ENCODE peak calls at places on chromosomes 7 and 10, in eight cellular contexts. L is Karpas-422; B is mammary epithelial cell; F is MM.1S; P is heart right ventricle; N is naive thymus-derived CD4-positive, alpha-beta T cell; S is RWPE2; O is cardiac muscle cell. X is an unnamed sample. For H3K4me1, the result is how much of the 10 kb centered on the place peaks cover.

GRCh38 chr7:44329081-44329480 is 3.7 kb upstream of the CAMK2B start:
- DNase-seq in L (no peak), B (no peak), F (no peak), P (no peak), N (no peak), S (no peak), O (no peak), X (no peak)

GRCh38 chr10:127907411-127908105 is 655 bp downstream of the PTPRE start:
- DNase-seq in L (no peak), B (peak), F (no peak), P (peak), N (peak), S (no peak), O (peak), X (no peak)

GRCh38 chr10:57689898-57690297 is 577.8 kb downstream of the IPMK start:
- DNase-seq in L (no peak), B (no peak), F (no peak), P (no peak), N (no peak), S (no peak), O (no peak), X (no peak)

GRCh38 chr7:111708072-111708471 is 145.8 kb upstream of the IMMP2L start:
- DNase-seq in L (no peak), B (no peak), F (no peak), P (no peak), N (no peak), S (no peak), O (no peak), X (no peak)

GRCh38 chr10:71206911-71207310 is 5.5 kb upstream of the UNC5B start:
- DNase-seq in L (no peak), B (no peak), F (no peak), P (no peak), N (no peak), S (no peak), O (no peak), X (no peak)

GRCh38 chr7:40237731-40238130 is 102.9 kb downstream of the SUGCT start:
- DNase-seq in L (no peak), B (no peak), F (no peak), P (no peak), N (no peak), S (no peak), O (no peak), X (no peak)

GRCh38 chr10:5564537-5565204 is 39.9 kb downstream of the CALML3 start:
- DNase-seq in L (no peak), B (no peak), F (no peak), P (no peak), N (peak), S (peak), O (peak), X (peak)

GRCh38 chr10:6136215-6137201 is 47.7 kb downstream of the RBM17 start:
- DNase-seq in L (no peak), B (peak), F (no peak), P (no peak), N (no peak), S (no peak), O (peak), X (no peak)

GRCh38 chr7:130887182-130888016 is 153.4 kb upstream of the KLF14 start:
- DNase-seq in L (no peak), B (peak), F (no peak), P (no peak), N (no peak), S (no peak), O (peak), X (no peak)

DNA sequence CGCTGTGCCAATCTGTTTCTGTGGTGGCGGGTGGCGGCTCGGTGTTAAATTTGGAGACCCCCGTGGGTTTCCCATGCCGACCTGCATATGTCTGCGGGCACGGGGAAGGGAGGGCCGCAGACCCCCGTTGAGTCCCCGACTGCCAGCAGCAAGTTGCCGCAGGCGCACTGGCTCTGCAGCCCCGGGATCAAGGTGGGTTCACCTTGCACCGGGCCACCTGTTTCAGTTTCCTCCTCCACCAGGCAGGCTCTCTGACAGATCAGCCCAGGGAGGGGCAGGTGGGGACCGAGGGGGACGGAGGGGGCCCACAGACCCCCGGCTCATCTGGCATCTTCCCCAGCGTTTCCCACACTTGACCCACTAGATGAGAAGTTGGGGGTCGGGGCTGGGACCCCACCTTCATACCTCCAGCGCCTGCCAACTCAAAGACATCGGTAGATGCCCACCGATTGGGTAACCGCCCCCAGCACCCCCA is 95.9 kb downstream of the CUX1 start:
- DNase-seq in L (no peak), B (no peak), F (no peak), P (no peak), N (no peak), S (no peak), O (no peak), X (no peak)
- H3K4me3 ChIP-seq in L (no peak), B (no peak), F (no peak), P (no peak), N (no peak), S (no peak), O (no peak), X (no peak)

GRCh38 chr7:115676080-115676479 is 354.5 kb downstream of the TFEC start:
- DNase-seq in L (no peak), B (peak), F (no peak), P (peak), N (no peak), S (no peak), O (peak), X (no peak)
- H3K4me1 ChIP-seq in L (under half), B (under half), F (under half), P (under half), N (under half), S (under half), O (under half), X (under half)

GRCh38 chr10:45417746-45418145 is 43.7 kb downstream of the ALOX5 start:
- DNase-seq in L (no peak), B (no peak), F (no peak), P (no peak), N (no peak), S (no peak), O (no peak), X (no peak)

GRCh38 chr10:45416603-45417002 is 42.6 kb downstream of the ALOX5 start:
- DNase-seq in L (no peak), B (no peak), F (no peak), P (no peak), N (no peak), S (no peak), O (no peak), X (no peak)

GRCh38 chr10:45419673-45420020 is 45.6 kb downstream of the ALOX5 start:
- DNase-seq in L (no peak), B (no peak), F (no peak), P (peak), N (no peak), S (no peak), O (no peak), X (no peak)

GRCh38 chr10:45418859-45419672 is 45.0 kb downstream of the ALOX5 start:
- DNase-seq in L (no peak), B (peak), F (peak), P (peak), N (peak), S (no peak), O (peak), X (no peak)

GRCh38 chr10:45418417-45418858 is 44.4 kb downstream of the ALOX5 start:
- DNase-seq in L (no peak), B (no peak), F (no peak), P (no peak), N (no peak), S (no peak), O (no peak), X (no peak)
- H3K27ac ChIP-seq in L (no peak), B (no peak), F (peak), P (peak), N (peak), S (no peak), O (no peak), X (peak)

DNA sequence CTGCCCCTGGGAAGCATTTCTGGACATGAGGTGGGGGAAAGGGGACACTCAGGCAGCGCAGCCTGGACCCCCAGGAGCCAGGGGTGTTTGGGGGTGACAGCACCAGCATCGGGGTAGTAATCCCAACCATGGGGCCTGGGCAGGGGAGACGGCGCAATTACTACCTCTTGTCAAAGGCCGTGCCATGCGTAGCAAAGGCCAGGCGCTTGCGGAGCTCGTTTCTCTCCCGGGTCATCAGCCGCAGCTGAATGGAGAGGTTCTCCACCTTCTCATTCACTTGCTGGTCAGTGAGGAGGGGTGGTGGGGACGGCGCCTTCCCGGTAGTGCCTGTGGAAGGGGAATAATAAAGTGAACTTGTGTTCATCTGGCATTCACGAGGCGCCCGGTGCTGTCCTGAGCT is 70.0 kb downstream of the DLG5 start:
- DNase-seq in L (no peak), B (no peak), F (no peak), P (no peak), N (no peak), S (no peak), O (no peak), X (no peak)
- H3K4me3 ChIP-seq in L (no peak), B (no peak), F (no peak), P (no peak), N (no peak), S (no peak), O (no peak), X (no peak)

GRCh38 chr10:88113657-88114272 is 250.3 kb downstream of the PTEN start:
- DNase-seq in L (peak), B (no peak), F (no peak), P (no peak), N (no peak), S (no peak), O (no peak), X (no peak)
- H3K4me1 ChIP-seq in L (half or more), B (under half), F (under half), P (under half), N (under half), S (under half), O (under half), X (under half)

GRCh38 chr10:28470873-28471704 is 61.8 kb upstream of the WAC start:
- DNase-seq in L (no peak), B (no peak), F (no peak), P (no peak), N (no peak), S (no peak), O (no peak), X (no peak)

GRCh38 chr10:28471705-28472050 is 61.2 kb upstream of the WAC start:
- DNase-seq in L (no peak), B (no peak), F (no peak), P (no peak), N (no peak), S (no peak), O (no peak), X (no peak)

GRCh38 chr10:28468707-28469483 is 64.0 kb upstream of the WAC start:
- DNase-seq in L (no peak), B (no peak), F (no peak), P (no peak), N (no peak), S (no peak), O (no peak), X (no peak)

GRCh38 chr10:28463676-28464395 is 69.1 kb upstream of the WAC start:
- DNase-seq in L (no peak), B (no peak), F (no peak), P (no peak), N (no peak), S (no peak), O (no peak), X (no peak)

DNA sequence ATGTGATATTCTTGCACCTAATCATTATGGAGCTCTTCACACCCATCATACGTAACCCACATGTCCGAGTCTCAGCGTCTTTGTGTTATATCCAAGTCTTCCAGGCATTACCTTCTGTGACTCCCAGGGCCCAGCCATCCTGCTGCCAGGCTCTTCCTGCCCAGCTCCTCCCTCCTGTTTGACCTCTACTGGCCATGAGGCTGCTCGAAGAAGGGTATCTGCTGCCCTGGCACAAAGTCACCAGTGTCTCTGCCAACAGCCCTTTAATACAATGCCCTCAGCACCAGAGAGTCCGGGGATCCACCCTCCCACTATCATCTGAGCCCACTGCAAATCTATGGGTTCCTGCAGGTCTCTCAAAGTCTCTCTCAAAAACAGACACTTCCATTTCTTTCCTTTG is 65.3 kb upstream of the WAC start:
- DNase-seq in L (no peak), B (no peak), F (no peak), P (peak), N (no peak), S (no peak), O (no peak), X (no peak)
- H3K27ac ChIP-seq in L (no peak), B (no peak), F (no peak), P (no peak), N (no peak), S (no peak), O (no peak), X (no peak)

GRCh38 chr10:17001961-17002749 is 127.5 kb downstream of the CUBN start:
- DNase-seq in L (no peak), B (peak), F (peak), P (peak), N (peak), S (no peak), O (peak), X (no peak)
- H3K4me3 ChIP-seq in L (no peak), B (no peak), F (peak), P (no peak), N (no peak), S (no peak), O (no peak), X (no peak)